ENCODE peak calls at places on chromosomes 11 and 22, in four cellular contexts. One of them, this sample, is unnamed.

GRCh38 chr22:46965552-46966494 is 203.4 kb downstream of the TBC1D22A start:
- DNase-seq in K562: no peak
- DNase-seq in GM12878: no peak
- DNase-seq in H1: no peak
- DNase-seq in this sample: peak

GRCh38 chr11:72642815-72643511 is 31.3 kb downstream of the PDE2A start:
- DNase-seq in K562: peak
- DNase-seq in GM12878: no peak
- DNase-seq in H1: peak
- DNase-seq in this sample: peak

GRCh38 chr11:14907411-14908213 is 15.6 kb upstream of the CYP2R1 start:
- DNase-seq in K562: peak
- DNase-seq in GM12878: no peak
- DNase-seq in H1: peak
- DNase-seq in this sample: peak

GRCh38 chr11:33620423-33621120 is 80.1 kb downstream of the C11orf91 start:
- DNase-seq in K562: no peak
- DNase-seq in GM12878: no peak
- DNase-seq in H1: no peak
- DNase-seq in this sample: peak

GRCh38 chr11:110469101-110469500 is 39.4 kb downstream of the FDX1 start:
- DNase-seq in K562: no peak
- DNase-seq in GM12878: no peak
- DNase-seq in H1: no peak
- DNase-seq in this sample: peak

GRCh38 chr11:13008625-13009475 is at the start of gene RASSF10:
- DNase-seq in K562: no peak
- DNase-seq in GM12878: no peak
- DNase-seq in H1: peak
- DNase-seq in this sample: no peak

GRCh38 chr22:38172489-38173155 is 9.0 kb downstream of the PLA2G6 start:
- DNase-seq in K562: no peak
- DNase-seq in GM12878: no peak
- DNase-seq in H1: no peak
- DNase-seq in this sample: peak

GRCh38 chr11:44564653-44565007 is 833 bp upstream of the CD82 start:
- DNase-seq in K562: no peak
- DNase-seq in GM12878: no peak
- DNase-seq in H1: no peak
- DNase-seq in this sample: peak

GRCh38 chr11:45921561-45922424 is 663 bp upstream of the LARGE2 start:
- DNase-seq in K562: no peak
- DNase-seq in GM12878: no peak
- DNase-seq in H1: peak
- DNase-seq in this sample: no peak

GRCh38 chr22:37193629-37194191 is 5.7 kb upstream of the C1QTNF6 start:
- DNase-seq in K562: peak
- DNase-seq in GM12878: no peak
- DNase-seq in H1: no peak
- DNase-seq in this sample: peak

GRCh38 chr11:126546191-126546590 is 190.7 kb downstream of the ST3GAL4 start:
- DNase-seq in K562: no peak
- DNase-seq in GM12878: no peak
- DNase-seq in H1: no peak
- DNase-seq in this sample: peak

GRCh38 chr22:49181431-49181830 is 646.2 kb downstream of the BRD1 start:
- DNase-seq in K562: no peak
- DNase-seq in GM12878: no peak
- DNase-seq in H1: no peak
- DNase-seq in this sample: no peak

GRCh38 chr11:33168605-33169240 is 7.4 kb upstream of the CSTF3 start:
- DNase-seq in K562: no peak
- DNase-seq in GM12878: no peak
- DNase-seq in H1: no peak
- DNase-seq in this sample: peak

GRCh38 chr22:20585640-20586402 is 78.4 kb downstream of the MED15 start:
- DNase-seq in K562: no peak
- DNase-seq in GM12878: no peak
- DNase-seq in H1: no peak
- DNase-seq in this sample: no peak

GRCh38 chr11:65432686-65433582 is 10.3 kb downstream of the NEAT1 start:
- DNase-seq in K562: no peak
- DNase-seq in GM12878: no peak
- DNase-seq in H1: no peak
- DNase-seq in this sample: peak

GRCh38 chr11:27658535-27659236 is 41.6 kb downstream of the BDNF start:
- DNase-seq in K562: no peak
- DNase-seq in GM12878: no peak
- DNase-seq in H1: no peak
- DNase-seq in this sample: no peak

GRCh38 chr22:24536089-24536488 is 18.8 kb downstream of the GUCD1 start:
- DNase-seq in K562: no peak
- DNase-seq in GM12878: no peak
- DNase-seq in H1: no peak
- DNase-seq in this sample: no peak

GRCh38 chr22:16776088-16776487 is 49.1 kb downstream of the XKR3 start:
- DNase-seq in K562: no peak
- DNase-seq in GM12878: no peak
- DNase-seq in H1: no peak
- DNase-seq in this sample: no peak

GRCh38 chr11:12949456-12949855 is 59.7 kb upstream of the RASSF10 start:
- DNase-seq in K562: no peak
- DNase-seq in GM12878: no peak
- DNase-seq in H1: no peak
- DNase-seq in this sample: no peak

GRCh38 chr11:118939948-118940598 is 14.3 kb upstream of the BCL9L start:
- DNase-seq in K562: no peak
- DNase-seq in GM12878: no peak
- DNase-seq in H1: no peak
- DNase-seq in this sample: no peak

GRCh38 chr11:68673291-68673930 is 10.9 kb upstream of the GAL start:
- DNase-seq in K562: no peak
- DNase-seq in GM12878: no peak
- DNase-seq in H1: no peak
- DNase-seq in this sample: no peak

GRCh38 chr11:46090375-46090774 is 30.9 kb downstream of the PHF21A start:
- DNase-seq in K562: no peak
- DNase-seq in GM12878: no peak
- DNase-seq in H1: no peak
- DNase-seq in this sample: no peak

DNA sequence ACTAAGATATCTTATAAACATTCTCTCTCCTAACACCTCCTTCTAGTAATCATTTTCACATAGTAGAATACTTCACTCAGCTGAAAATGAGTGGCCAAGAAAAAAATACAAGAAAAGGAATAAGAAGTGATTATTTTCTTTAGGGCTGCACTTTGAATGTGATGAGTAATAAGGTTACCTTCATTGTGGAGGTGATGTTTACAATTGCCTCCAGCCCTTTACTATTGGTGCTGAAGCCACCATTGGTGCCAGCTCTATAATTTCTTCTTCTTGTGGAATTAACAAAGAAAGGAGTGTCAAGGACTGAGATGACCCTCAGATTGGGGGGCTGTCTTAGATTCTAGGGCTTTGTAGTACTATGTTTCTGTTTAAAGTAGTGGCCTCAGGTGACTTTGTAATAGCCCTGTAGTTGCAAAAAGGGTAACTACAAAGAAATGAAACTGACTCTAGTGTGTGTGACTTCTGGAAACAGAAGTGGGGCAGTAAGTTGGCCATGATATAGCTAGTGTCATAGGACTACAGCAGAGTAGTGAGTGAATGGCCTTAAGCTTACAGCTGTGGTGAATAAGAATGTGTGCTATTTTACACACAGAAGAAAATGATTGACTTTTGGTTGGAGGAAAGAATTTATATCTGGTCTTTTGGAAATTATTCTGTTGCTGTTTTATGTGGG is 287.2 kb downstream of the TMEM135 start:
- DNase-seq in K562: no peak
- DNase-seq in GM12878: no peak
- DNase-seq in H1: no peak
- DNase-seq in this sample: peak
- TF ChIP-seq CHD1 in K562: no peak
- TF ChIP-seq CHD1 in GM12878: no peak
- TF ChIP-seq CHD1 in H1: no peak
- TF ChIP-seq CHD1 in this sample: no peak

DNA sequence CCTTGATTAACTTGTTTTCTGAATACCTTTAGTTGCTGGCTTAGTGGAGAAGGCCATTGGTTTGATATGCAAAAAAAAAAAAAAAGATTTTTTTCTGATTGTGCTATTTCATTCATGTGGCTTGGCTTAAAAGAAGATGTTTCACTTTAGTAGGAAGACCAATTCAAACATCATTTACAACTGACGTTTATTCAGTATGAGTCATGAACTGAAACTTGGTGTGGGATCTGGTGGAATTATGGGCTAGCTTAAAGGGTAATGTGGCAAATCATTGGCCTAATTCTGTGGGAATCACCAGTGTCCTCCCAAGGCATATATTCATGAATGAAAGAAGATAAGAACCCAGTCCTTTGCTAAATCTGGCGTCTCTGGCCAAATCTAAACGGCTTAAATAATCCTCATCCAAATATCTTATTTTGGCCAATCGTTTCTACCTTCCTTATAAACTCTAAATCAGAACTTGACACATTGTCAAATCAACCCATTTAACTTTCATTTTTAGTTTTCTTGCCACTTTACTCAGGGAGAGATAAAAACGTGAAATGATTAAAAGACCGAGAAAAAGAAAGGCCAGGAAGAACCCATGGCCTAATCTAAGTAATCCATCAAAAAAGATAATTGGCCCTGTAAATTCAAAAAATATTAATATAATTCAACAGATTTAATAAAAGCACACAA is 77.0 kb downstream of the DDIAS start:
- DNase-seq in K562: no peak
- DNase-seq in GM12878: peak
- DNase-seq in H1: no peak
- DNase-seq in this sample: peak
- TF ChIP-seq CHD1 in K562: no peak
- TF ChIP-seq CHD1 in GM12878: no peak
- TF ChIP-seq CHD1 in H1: no peak
- TF ChIP-seq CHD1 in this sample: no peak

GRCh38 chr11:17718015-17718414 is 1.4 kb upstream of the MYOD1 start:
- DNase-seq in K562: no peak
- DNase-seq in GM12878: no peak
- DNase-seq in H1: no peak
- DNase-seq in this sample: no peak

GRCh38 chr11:17716807-17717206 is 2.6 kb upstream of the MYOD1 start:
- DNase-seq in K562: no peak
- DNase-seq in GM12878: no peak
- DNase-seq in H1: no peak
- DNase-seq in this sample: no peak

GRCh38 chr11:17719940-17720795 is 797 bp downstream of the MYOD1 start:
- DNase-seq in K562: no peak
- DNase-seq in GM12878: no peak
- DNase-seq in H1: peak
- DNase-seq in this sample: no peak

GRCh38 chr11:17719028-17719939 is at the start of gene MYOD1:
- DNase-seq in K562: no peak
- DNase-seq in GM12878: no peak
- DNase-seq in H1: peak
- DNase-seq in this sample: no peak

GRCh38 chr11:17718510-17718962 is 835 bp upstream of the MYOD1 start:
- DNase-seq in K562: no peak
- DNase-seq in GM12878: no peak
- DNase-seq in H1: no peak
- DNase-seq in this sample: no peak
- TF ChIP-seq CHD1 in K562: no peak
- TF ChIP-seq CHD1 in GM12878: no peak
- TF ChIP-seq CHD1 in H1: no peak
- TF ChIP-seq CHD1 in this sample: no peak

GRCh38 chr11:94762208-94762607 is 5.9 kb upstream of the AMOTL1 start:
- DNase-seq in K562: no peak
- DNase-seq in GM12878: no peak
- DNase-seq in H1: no peak
- DNase-seq in this sample: no peak
- TF ChIP-seq CHD1 in K562: no peak
- TF ChIP-seq CHD1 in GM12878: no peak
- TF ChIP-seq CHD1 in H1: no peak
- TF ChIP-seq CHD1 in this sample: no peak

DNA sequence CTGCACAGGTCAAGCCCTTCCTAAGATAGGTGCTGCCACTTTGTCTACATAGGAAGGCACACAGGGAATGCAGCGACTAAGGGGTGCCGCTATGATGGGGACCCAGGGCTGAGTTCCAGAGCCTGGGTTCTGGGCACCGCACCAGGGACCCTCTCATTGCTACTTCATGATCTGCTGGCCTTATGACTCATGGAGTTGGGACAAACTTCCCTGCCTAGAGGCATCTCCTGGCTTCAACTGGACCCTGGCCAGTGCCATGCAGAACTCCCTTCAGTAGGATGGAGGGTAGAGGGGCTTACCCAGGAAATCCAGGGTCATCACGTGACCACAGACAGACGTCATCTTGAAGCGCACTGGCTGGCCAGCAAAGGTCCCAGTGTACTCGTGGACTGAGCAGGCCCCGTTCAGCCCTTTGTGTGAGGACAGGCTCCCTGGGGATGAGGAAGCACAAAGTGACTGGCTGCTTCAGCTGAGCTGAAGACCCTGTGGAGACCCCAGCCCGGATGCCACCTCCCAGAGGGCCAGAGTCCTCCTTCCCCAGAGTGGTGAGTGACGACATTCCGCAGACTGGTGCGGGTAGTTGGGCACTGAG is 8.4 kb downstream of the TOP3B start:
- DNase-seq in K562: no peak
- DNase-seq in GM12878: no peak
- DNase-seq in H1: no peak
- DNase-seq in this sample: no peak
- TF ChIP-seq CHD1 in K562: no peak
- TF ChIP-seq CHD1 in GM12878: no peak
- TF ChIP-seq CHD1 in H1: no peak
- TF ChIP-seq CHD1 in this sample: no peak

This sample was measured in IMR-90.